ENCODE peak calls at places on chromosomes 12 and 14, in four cellular contexts. One of them, this sample, is unnamed.

GRCh38 chr14:52801014-52801708 is 9.8 kb upstream of the GNPNAT1 start:
- DNase-seq in WTC11: no peak
- DNase-seq in K562: no peak
- DNase-seq in HepG2: no peak
- DNase-seq in this sample: no peak

GRCh38 chr12:14853966-14854365 is 10.6 kb upstream of the ART4 start:
- DNase-seq in WTC11: no peak
- DNase-seq in K562: no peak
- DNase-seq in HepG2: no peak
- DNase-seq in this sample: no peak

GRCh38 chr12:131782061-131782460 is 46.1 kb upstream of the MMP17 start:
- DNase-seq in WTC11: no peak
- DNase-seq in K562: no peak
- DNase-seq in HepG2: no peak
- DNase-seq in this sample: no peak

GRCh38 chr14:27608377-27608776 is 1010.5 kb upstream of the NOVA1 start:
- DNase-seq in WTC11: no peak
- DNase-seq in K562: no peak
- DNase-seq in HepG2: no peak
- DNase-seq in this sample: no peak

GRCh38 chr12:63206908-63207307 is 55.9 kb upstream of the AVPR1A start:
- DNase-seq in WTC11: no peak
- DNase-seq in K562: no peak
- DNase-seq in HepG2: no peak
- DNase-seq in this sample: no peak

GRCh38 chr12:113422030-113422900 is at the start of gene SDSL:
- DNase-seq in WTC11: peak
- DNase-seq in K562: peak
- DNase-seq in HepG2: peak
- DNase-seq in this sample: peak

GRCh38 chr12:43462080-43462479 is 89.9 kb downstream of the ADAMTS20 start:
- DNase-seq in WTC11: no peak
- DNase-seq in K562: no peak
- DNase-seq in HepG2: no peak
- DNase-seq in this sample: no peak

GRCh38 chr12:13835657-13836056 is 145.7 kb downstream of the GRIN2B start:
- DNase-seq in WTC11: no peak
- DNase-seq in K562: no peak
- DNase-seq in HepG2: no peak
- DNase-seq in this sample: no peak

GRCh38 chr14:98099527-98099926 is 1172.5 kb downstream of the BCL11B start:
- DNase-seq in WTC11: no peak
- DNase-seq in K562: no peak
- DNase-seq in HepG2: no peak
- DNase-seq in this sample: no peak

GRCh38 chr12:56081393-56082347 is 1.7 kb downstream of the ERBB3 start:
- DNase-seq in WTC11: peak
- DNase-seq in K562: no peak
- DNase-seq in HepG2: peak
- DNase-seq in this sample: no peak

GRCh38 chr12:91467686-91468085 is 285.1 kb upstream of the DCN start:
- DNase-seq in WTC11: no peak
- DNase-seq in K562: no peak
- DNase-seq in HepG2: no peak
- DNase-seq in this sample: no peak

GRCh38 chr14:61712137-61712536 is 16.8 kb downstream of the HIF1A start:
- DNase-seq in WTC11: no peak
- DNase-seq in K562: no peak
- DNase-seq in HepG2: no peak
- DNase-seq in this sample: no peak

GRCh38 chr12:71070416-71071155 is 87.2 kb downstream of the TSPAN8 start:
- DNase-seq in WTC11: no peak
- DNase-seq in K562: no peak
- DNase-seq in HepG2: no peak
- DNase-seq in this sample: no peak

GRCh38 chr12:9741726-9742125 is 8.8 kb upstream of the CLECL1 start:
- DNase-seq in WTC11: no peak
- DNase-seq in K562: no peak
- DNase-seq in HepG2: no peak
- DNase-seq in this sample: peak

GRCh38 chr12:52091869-52092268 is 12.4 kb downstream of the SMIM41 start:
- DNase-seq in WTC11: no peak
- DNase-seq in K562: no peak
- DNase-seq in HepG2: no peak
- DNase-seq in this sample: no peak

GRCh38 chr14:103204852-103205540 is 81.7 kb downstream of the TNFAIP2 start:
- DNase-seq in WTC11: no peak
- DNase-seq in K562: peak
- DNase-seq in HepG2: no peak
- DNase-seq in this sample: no peak

GRCh38 chr14:101899263-101899662 is 65.1 kb upstream of the DYNC1H1 start:
- DNase-seq in WTC11: no peak
- DNase-seq in K562: peak
- DNase-seq in HepG2: no peak
- DNase-seq in this sample: no peak
- TF ChIP-seq CBFB in WTC11: no peak
- TF ChIP-seq CBFB in K562: no peak
- TF ChIP-seq CBFB in HepG2: no peak
- TF ChIP-seq CBFB in this sample: no peak

DNA sequence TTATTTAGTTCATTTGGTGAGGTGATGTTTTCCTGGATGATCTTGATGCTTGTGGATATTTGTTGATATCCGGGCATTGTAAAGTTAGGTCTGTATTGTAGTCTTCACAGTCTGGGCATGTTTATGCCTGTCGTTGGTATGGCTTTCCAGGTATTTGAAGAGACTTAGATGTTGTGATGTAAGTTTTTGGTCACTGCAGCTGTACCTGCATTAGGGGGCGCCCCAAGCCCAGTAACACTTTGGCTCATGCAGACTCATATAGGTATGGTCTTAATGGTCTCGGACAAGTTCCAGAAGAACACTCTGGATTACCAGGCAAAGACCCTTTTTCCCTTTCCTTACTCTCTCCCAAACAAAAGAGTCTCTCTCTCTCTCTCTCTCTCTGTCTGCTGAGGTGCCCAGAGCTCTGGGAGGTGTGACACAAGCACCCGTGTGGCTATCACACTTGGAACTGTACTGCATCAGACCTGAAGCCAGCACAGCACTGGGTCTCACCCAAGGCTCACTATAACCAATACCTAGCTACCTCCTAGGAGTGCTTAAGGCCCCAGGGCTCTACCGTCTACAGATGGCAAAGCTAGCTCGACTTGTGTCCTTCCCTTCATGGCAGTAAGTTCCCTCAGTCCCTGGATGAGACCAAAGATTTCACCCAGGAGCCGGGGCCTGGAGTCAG is 425.8 kb upstream of the ATXN7L3B start:
- DNase-seq in WTC11: peak
- DNase-seq in K562: peak
- DNase-seq in HepG2: peak
- DNase-seq in this sample: no peak
- TF ChIP-seq CBFB in WTC11: no peak
- TF ChIP-seq CBFB in K562: no peak
- TF ChIP-seq CBFB in HepG2: no peak
- TF ChIP-seq CBFB in this sample: no peak

GRCh38 chr12:118032188-118032587 is 15.7 kb downstream of the RFC5 start:
- DNase-seq in WTC11: no peak
- DNase-seq in K562: peak
- DNase-seq in HepG2: no peak
- DNase-seq in this sample: no peak

GRCh38 chr12:118035194-118036041 is 18.9 kb downstream of the RFC5 start:
- DNase-seq in WTC11: no peak
- DNase-seq in K562: no peak
- DNase-seq in HepG2: no peak
- DNase-seq in this sample: peak

GRCh38 chr12:118034429-118035193 is 18.1 kb downstream of the RFC5 start:
- DNase-seq in WTC11: peak
- DNase-seq in K562: peak
- DNase-seq in HepG2: peak
- DNase-seq in this sample: no peak

GRCh38 chr12:118033331-118033730 is 16.8 kb downstream of the RFC5 start:
- DNase-seq in WTC11: no peak
- DNase-seq in K562: no peak
- DNase-seq in HepG2: no peak
- DNase-seq in this sample: no peak

GRCh38 chr12:118033902-118034301 is 17.4 kb downstream of the RFC5 start:
- DNase-seq in WTC11: no peak
- DNase-seq in K562: no peak
- DNase-seq in HepG2: no peak
- DNase-seq in this sample: no peak
- TF ChIP-seq CBFB in WTC11: no peak
- TF ChIP-seq CBFB in K562: no peak
- TF ChIP-seq CBFB in HepG2: no peak
- TF ChIP-seq CBFB in this sample: no peak

DNA sequence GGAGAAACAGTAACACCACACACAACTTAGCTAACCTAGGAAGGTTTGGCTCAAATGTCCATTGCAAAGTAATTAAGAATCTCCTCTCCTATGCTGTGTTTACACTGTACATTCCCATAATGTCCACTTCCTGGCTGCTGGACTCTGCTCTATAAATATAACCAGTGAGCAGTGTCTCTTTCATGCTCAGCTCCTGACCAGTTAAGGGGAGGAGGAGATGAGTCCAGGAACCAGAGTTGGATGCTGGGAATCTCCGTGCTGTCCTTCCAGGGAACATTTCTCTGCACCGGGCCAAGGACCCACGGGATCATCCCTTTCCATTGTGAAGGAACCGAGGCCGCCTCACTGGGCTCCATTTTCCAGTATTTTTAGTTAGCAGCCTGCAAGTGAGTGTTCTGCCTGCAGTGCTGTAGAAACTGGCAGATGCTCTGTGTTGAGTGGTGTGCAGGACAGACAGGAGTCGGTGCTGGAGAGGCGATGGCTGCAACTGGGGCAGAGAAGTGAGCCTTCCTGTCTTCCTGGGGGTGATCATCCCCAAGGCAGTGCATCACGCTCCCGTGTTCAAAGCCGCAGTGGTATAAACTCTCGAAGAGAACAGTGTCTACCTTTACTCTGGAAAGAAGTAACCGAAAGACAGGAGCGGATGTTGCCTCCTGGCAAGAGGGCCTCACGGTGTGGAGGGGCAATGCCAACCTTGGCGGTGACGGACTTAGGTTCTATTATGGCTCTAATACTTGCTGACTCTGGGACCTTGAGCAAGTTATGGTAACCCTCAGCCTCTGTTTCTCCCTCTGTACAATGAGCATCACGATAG is 195.5 kb downstream of the CACNA1C start:
- DNase-seq in WTC11: no peak
- DNase-seq in K562: no peak
- DNase-seq in HepG2: peak
- DNase-seq in this sample: no peak
- TF ChIP-seq CBFB in WTC11: no peak
- TF ChIP-seq CBFB in K562: no peak
- TF ChIP-seq CBFB in HepG2: no peak
- TF ChIP-seq CBFB in this sample: no peak

GRCh38 chr14:94801225-94801624 is 31.3 kb upstream of the GSC start:
- DNase-seq in WTC11: no peak
- DNase-seq in K562: no peak
- DNase-seq in HepG2: no peak
- DNase-seq in this sample: no peak

DNA sequence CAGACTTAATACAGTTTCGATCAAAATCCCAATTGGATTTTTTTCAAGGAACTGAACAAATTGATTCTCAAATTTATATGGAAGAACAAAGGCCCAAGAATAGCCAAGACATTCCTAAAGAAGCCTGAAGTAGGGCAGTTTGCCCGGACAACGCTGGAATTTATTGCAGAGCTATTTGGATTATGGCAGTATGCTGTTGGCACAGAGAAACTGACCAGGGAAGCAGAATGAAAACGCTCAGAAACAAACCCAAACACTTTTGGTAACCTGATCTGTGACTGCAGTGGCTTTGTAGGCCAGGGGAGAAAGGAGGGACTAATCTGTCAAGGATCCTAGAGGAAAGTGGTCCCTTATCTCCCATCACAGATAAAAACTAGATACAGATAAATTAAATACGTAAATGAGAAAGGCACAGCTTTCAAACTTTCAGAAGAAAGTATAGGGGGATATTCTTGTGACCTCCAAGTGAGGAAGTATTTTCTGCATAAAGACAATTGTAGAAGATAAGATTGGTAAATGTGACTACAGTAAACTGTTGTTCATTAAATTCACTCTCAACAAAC is 35.9 kb upstream of the GSC start:
- DNase-seq in WTC11: no peak
- DNase-seq in K562: no peak
- DNase-seq in HepG2: no peak
- DNase-seq in this sample: no peak
- TF ChIP-seq CBFB in WTC11: no peak
- TF ChIP-seq CBFB in K562: no peak
- TF ChIP-seq CBFB in HepG2: no peak
- TF ChIP-seq CBFB in this sample: no peak

GRCh38 chr12:53999596-54000104 is 311 bp upstream of the HOXC9 start:
- DNase-seq in WTC11: no peak
- DNase-seq in K562: peak
- DNase-seq in HepG2: peak
- DNase-seq in this sample: no peak
- TF ChIP-seq CBFB in WTC11: no peak
- TF ChIP-seq CBFB in K562: no peak
- TF ChIP-seq CBFB in HepG2: no peak
- TF ChIP-seq CBFB in this sample: no peak